ENCODE peak calls at places on chromosomes 16 and 17, in eight cellular contexts. One of them, this sample, is unnamed.

GRCh38 chr16:17359778-17360177 is 111.0 kb downstream of the XYLT1 start:
- DNase-seq in CD8-positive, alpha-beta T cell: peak; percentile 43
- DNase-seq in esophagus squamous epithelium: no peak
- DNase-seq in CD4-positive, CD25-positive, alpha-beta regulatory T cell: no peak
- DNase-seq in left ventricle myocardium inferior: no peak
- DNase-seq in CD8-positive, alpha-beta memory T cell: no peak
- DNase-seq in psoas muscle: no peak
- DNase-seq in tibial nerve: no peak
- DNase-seq in this sample: no peak

GRCh38 chr17:7835818-7836595 is 2.0 kb downstream of the KDM6B start:
- DNase-seq in left ventricle myocardium inferior: peak; percentile 84
- DNase-seq in esophagus squamous epithelium: no peak
- DNase-seq in tibial nerve: peak; percentile 76
- DNase-seq in psoas muscle: peak; percentile 71
- DNase-seq in CD8-positive, alpha-beta T cell: peak; percentile 53
- DNase-seq in CD8-positive, alpha-beta memory T cell: no peak
- DNase-seq in CD4-positive, CD25-positive, alpha-beta regulatory T cell: no peak
- DNase-seq in this sample: peak; percentile 85

GRCh38 chr17:54324813-54325212 is 502.1 kb downstream of the KIF2B start:
- DNase-seq in CD4-positive, CD25-positive, alpha-beta regulatory T cell: no peak
- DNase-seq in psoas muscle: no peak
- DNase-seq in tibial nerve: no peak
- DNase-seq in left ventricle myocardium inferior: no peak
- DNase-seq in esophagus squamous epithelium: no peak
- DNase-seq in CD8-positive, alpha-beta T cell: no peak
- DNase-seq in CD8-positive, alpha-beta memory T cell: no peak
- DNase-seq in this sample: no peak

GRCh38 chr17:44002141-44002848 is 2.1 kb upstream of the NAGS start:
- DNase-seq in tibial nerve: no peak
- DNase-seq in CD8-positive, alpha-beta memory T cell: no peak
- DNase-seq in esophagus squamous epithelium: no peak
- DNase-seq in CD8-positive, alpha-beta T cell: no peak
- DNase-seq in CD4-positive, CD25-positive, alpha-beta regulatory T cell: no peak
- DNase-seq in psoas muscle: no peak
- DNase-seq in left ventricle myocardium inferior: no peak
- DNase-seq in this sample: no peak

GRCh38 chr17:81100668-81101067 is 64.6 kb upstream of the PVALEF start:
- DNase-seq in CD8-positive, alpha-beta memory T cell: no peak
- DNase-seq in psoas muscle: no peak
- DNase-seq in esophagus squamous epithelium: no peak
- DNase-seq in left ventricle myocardium inferior: no peak
- DNase-seq in CD8-positive, alpha-beta T cell: no peak
- DNase-seq in tibial nerve: no peak
- DNase-seq in CD4-positive, CD25-positive, alpha-beta regulatory T cell: no peak
- DNase-seq in this sample: no peak

GRCh38 chr16:50043358-50043757 is 18.3 kb downstream of the CNEP1R1 start:
- DNase-seq in tibial nerve: no peak
- DNase-seq in left ventricle myocardium inferior: no peak
- DNase-seq in CD8-positive, alpha-beta T cell: no peak
- DNase-seq in CD8-positive, alpha-beta memory T cell: no peak
- DNase-seq in CD4-positive, CD25-positive, alpha-beta regulatory T cell: no peak
- DNase-seq in psoas muscle: no peak
- DNase-seq in esophagus squamous epithelium: no peak
- DNase-seq in this sample: no peak

GRCh38 chr16:17224859-17225258 is 245.9 kb downstream of the XYLT1 start:
- DNase-seq in CD8-positive, alpha-beta memory T cell: no peak
- DNase-seq in CD4-positive, CD25-positive, alpha-beta regulatory T cell: no peak
- DNase-seq in left ventricle myocardium inferior: peak; percentile 30
- DNase-seq in psoas muscle: peak; percentile 49
- DNase-seq in tibial nerve: peak; percentile 44
- DNase-seq in esophagus squamous epithelium: no peak
- DNase-seq in CD8-positive, alpha-beta T cell: peak; percentile 17
- DNase-seq in this sample: no peak

GRCh38 chr16:75103994-75104393 is 12.6 kb downstream of the LDHD start:
- DNase-seq in CD8-positive, alpha-beta T cell: no peak
- DNase-seq in left ventricle myocardium inferior: no peak
- DNase-seq in esophagus squamous epithelium: no peak
- DNase-seq in CD4-positive, CD25-positive, alpha-beta regulatory T cell: no peak
- DNase-seq in CD8-positive, alpha-beta memory T cell: no peak
- DNase-seq in tibial nerve: no peak
- DNase-seq in psoas muscle: no peak
- DNase-seq in this sample: no peak

GRCh38 chr17:48470388-48471034 is 40.5 kb upstream of the SKAP1 start:
- DNase-seq in psoas muscle: no peak
- DNase-seq in CD4-positive, CD25-positive, alpha-beta regulatory T cell: no peak
- DNase-seq in CD8-positive, alpha-beta T cell: no peak
- DNase-seq in tibial nerve: no peak
- DNase-seq in left ventricle myocardium inferior: no peak
- DNase-seq in esophagus squamous epithelium: no peak
- DNase-seq in CD8-positive, alpha-beta memory T cell: no peak
- DNase-seq in this sample: no peak

GRCh38 chr16:23255000-23255399 is 47.1 kb upstream of the SCNN1B start:
- DNase-seq in tibial nerve: no peak
- DNase-seq in left ventricle myocardium inferior: no peak
- DNase-seq in esophagus squamous epithelium: no peak
- DNase-seq in CD8-positive, alpha-beta memory T cell: no peak
- DNase-seq in CD4-positive, CD25-positive, alpha-beta regulatory T cell: no peak
- DNase-seq in psoas muscle: no peak
- DNase-seq in CD8-positive, alpha-beta T cell: no peak
- DNase-seq in this sample: no peak

GRCh38 chr17:78225088-78225865 is 6.2 kb upstream of the TMEM235 start:
- DNase-seq in CD4-positive, CD25-positive, alpha-beta regulatory T cell: no peak
- DNase-seq in left ventricle myocardium inferior: no peak
- DNase-seq in esophagus squamous epithelium: no peak
- DNase-seq in CD8-positive, alpha-beta memory T cell: no peak
- DNase-seq in psoas muscle: no peak
- DNase-seq in tibial nerve: no peak
- DNase-seq in CD8-positive, alpha-beta T cell: no peak
- DNase-seq in this sample: no peak

GRCh38 chr17:35432176-35433074 is at the start of gene SLFN12:
- DNase-seq in tibial nerve: no peak
- DNase-seq in CD4-positive, CD25-positive, alpha-beta regulatory T cell: peak; percentile 80
- DNase-seq in CD8-positive, alpha-beta memory T cell: peak; percentile 20
- DNase-seq in psoas muscle: peak; percentile 49
- DNase-seq in CD8-positive, alpha-beta T cell: peak; percentile 50
- DNase-seq in esophagus squamous epithelium: no peak
- DNase-seq in left ventricle myocardium inferior: peak; percentile 45
- DNase-seq in this sample: peak; percentile 63

GRCh38 chr17:45696442-45696841 is 87.7 kb upstream of the CRHR1 start:
- DNase-seq in CD8-positive, alpha-beta memory T cell: no peak
- DNase-seq in left ventricle myocardium inferior: no peak
- DNase-seq in esophagus squamous epithelium: no peak
- DNase-seq in CD8-positive, alpha-beta T cell: no peak
- DNase-seq in psoas muscle: no peak
- DNase-seq in tibial nerve: no peak
- DNase-seq in CD4-positive, CD25-positive, alpha-beta regulatory T cell: no peak
- DNase-seq in this sample: no peak

GRCh38 chr17:72193395-72194106 is 72.7 kb downstream of the SOX9 start:
- DNase-seq in esophagus squamous epithelium: no peak
- DNase-seq in CD8-positive, alpha-beta memory T cell: no peak
- DNase-seq in psoas muscle: peak; percentile 38
- DNase-seq in tibial nerve: no peak
- DNase-seq in CD4-positive, CD25-positive, alpha-beta regulatory T cell: no peak
- DNase-seq in left ventricle myocardium inferior: peak; percentile 49
- DNase-seq in CD8-positive, alpha-beta T cell: no peak
- DNase-seq in this sample: peak; percentile 72

GRCh38 chr17:31171711-31172110 is 76.9 kb downstream of the NF1 start:
- DNase-seq in CD8-positive, alpha-beta T cell: no peak
- DNase-seq in left ventricle myocardium inferior: no peak
- DNase-seq in CD4-positive, CD25-positive, alpha-beta regulatory T cell: no peak
- DNase-seq in tibial nerve: no peak
- DNase-seq in CD8-positive, alpha-beta memory T cell: no peak
- DNase-seq in psoas muscle: no peak
- DNase-seq in esophagus squamous epithelium: no peak
- DNase-seq in this sample: no peak

GRCh38 chr16:71846443-71846842 is 667 bp downstream of the ATXN1L start:
- DNase-seq in CD8-positive, alpha-beta T cell: peak; percentile 16
- DNase-seq in psoas muscle: no peak
- DNase-seq in esophagus squamous epithelium: no peak
- DNase-seq in CD8-positive, alpha-beta memory T cell: no peak
- DNase-seq in CD4-positive, CD25-positive, alpha-beta regulatory T cell: peak; percentile 15
- DNase-seq in tibial nerve: no peak
- DNase-seq in left ventricle myocardium inferior: no peak
- DNase-seq in this sample: no peak

GRCh38 chr17:13592427-13592826 is 9.3 kb downstream of the HS3ST3A1 start:
- DNase-seq in CD4-positive, CD25-positive, alpha-beta regulatory T cell: no peak
- DNase-seq in tibial nerve: no peak
- DNase-seq in left ventricle myocardium inferior: no peak
- DNase-seq in CD8-positive, alpha-beta T cell: no peak
- DNase-seq in CD8-positive, alpha-beta memory T cell: no peak
- DNase-seq in psoas muscle: no peak
- DNase-seq in esophagus squamous epithelium: no peak
- DNase-seq in this sample: no peak
- H3K4me1 ChIP-seq in CD4-positive, CD25-positive, alpha-beta regulatory T cell: no peaks in the 10 kb centered on the region
- H3K4me1 ChIP-seq in tibial nerve: no peaks in the 10 kb centered on the region
- H3K4me1 ChIP-seq in left ventricle myocardium inferior: peaks cover 19% of the 10 kb centered on the region
- H3K4me1 ChIP-seq in CD8-positive, alpha-beta T cell: no peaks in the 10 kb centered on the region
- H3K4me1 ChIP-seq in CD8-positive, alpha-beta memory T cell: no peaks in the 10 kb centered on the region
- H3K4me1 ChIP-seq in psoas muscle: peaks cover 11% of the 10 kb centered on the region
- H3K4me1 ChIP-seq in esophagus squamous epithelium: no peaks in the 10 kb centered on the region
- H3K4me1 ChIP-seq in this sample: no peaks in the 10 kb centered on the region

GRCh38 chr17:18186271-18186982 is 2.8 kb downstream of the ALKBH5 start:
- DNase-seq in psoas muscle: no peak
- DNase-seq in tibial nerve: no peak
- DNase-seq in CD4-positive, CD25-positive, alpha-beta regulatory T cell: no peak
- DNase-seq in CD8-positive, alpha-beta memory T cell: no peak
- DNase-seq in left ventricle myocardium inferior: no peak
- DNase-seq in CD8-positive, alpha-beta T cell: no peak
- DNase-seq in esophagus squamous epithelium: no peak
- DNase-seq in this sample: no peak
- H3K4me1 ChIP-seq in psoas muscle: peaks cover 58% of the 10 kb centered on the region
- H3K4me1 ChIP-seq in tibial nerve: no peaks in the 10 kb centered on the region
- H3K4me1 ChIP-seq in CD4-positive, CD25-positive, alpha-beta regulatory T cell: peaks cover 77% of the 10 kb centered on the region
- H3K4me1 ChIP-seq in CD8-positive, alpha-beta memory T cell: peaks cover 75% of the 10 kb centered on the region
- H3K4me1 ChIP-seq in left ventricle myocardium inferior: peaks cover 93% of the 10 kb centered on the region
- H3K4me1 ChIP-seq in CD8-positive, alpha-beta T cell: peaks cover 68% of the 10 kb centered on the region
- H3K4me1 ChIP-seq in esophagus squamous epithelium: peaks cover 64% of the 10 kb centered on the region
- H3K4me1 ChIP-seq in this sample: peaks cover 75% of the 10 kb centered on the region

DNA sequence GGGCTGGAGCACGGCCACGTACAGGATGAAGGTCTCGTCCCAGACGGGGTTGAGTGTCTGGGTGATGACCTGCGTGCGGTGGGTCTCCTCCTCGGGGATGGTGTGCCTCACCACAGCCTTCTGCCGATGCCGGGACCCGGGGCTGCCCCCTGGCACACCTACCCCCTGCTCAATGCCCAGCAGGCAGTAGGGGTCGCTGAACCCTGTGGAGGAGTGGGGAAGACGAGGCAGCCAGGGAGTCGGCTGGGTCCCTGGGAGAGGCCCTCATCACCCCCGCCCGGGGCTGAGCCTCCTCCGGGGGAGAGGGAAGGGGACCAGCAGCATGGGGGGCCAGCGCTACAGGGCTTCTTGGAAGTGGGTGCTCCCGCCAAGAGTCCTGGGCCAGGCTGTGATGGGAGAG is 1.8 kb downstream of the UNC13D start:
- DNase-seq in left ventricle myocardium inferior: no peak
- DNase-seq in CD8-positive, alpha-beta memory T cell: no peak
- DNase-seq in tibial nerve: no peak
- DNase-seq in CD4-positive, CD25-positive, alpha-beta regulatory T cell: no peak
- DNase-seq in CD8-positive, alpha-beta T cell: no peak
- DNase-seq in psoas muscle: no peak
- DNase-seq in esophagus squamous epithelium: no peak
- DNase-seq in this sample: no peak
- H3K4me1 ChIP-seq in left ventricle myocardium inferior: peaks cover 49% of the 10 kb centered on the region
- H3K4me1 ChIP-seq in CD8-positive, alpha-beta memory T cell: peaks cover 28% of the 10 kb centered on the region
- H3K4me1 ChIP-seq in tibial nerve: no peaks in the 10 kb centered on the region
- H3K4me1 ChIP-seq in CD4-positive, CD25-positive, alpha-beta regulatory T cell: peaks cover 39% of the 10 kb centered on the region
- H3K4me1 ChIP-seq in CD8-positive, alpha-beta T cell: peaks cover 27% of the 10 kb centered on the region
- H3K4me1 ChIP-seq in psoas muscle: peaks cover 27% of the 10 kb centered on the region
- H3K4me1 ChIP-seq in esophagus squamous epithelium: peaks cover 26% of the 10 kb centered on the region
- H3K4me1 ChIP-seq in this sample: peaks cover 25% of the 10 kb centered on the region

DNA sequence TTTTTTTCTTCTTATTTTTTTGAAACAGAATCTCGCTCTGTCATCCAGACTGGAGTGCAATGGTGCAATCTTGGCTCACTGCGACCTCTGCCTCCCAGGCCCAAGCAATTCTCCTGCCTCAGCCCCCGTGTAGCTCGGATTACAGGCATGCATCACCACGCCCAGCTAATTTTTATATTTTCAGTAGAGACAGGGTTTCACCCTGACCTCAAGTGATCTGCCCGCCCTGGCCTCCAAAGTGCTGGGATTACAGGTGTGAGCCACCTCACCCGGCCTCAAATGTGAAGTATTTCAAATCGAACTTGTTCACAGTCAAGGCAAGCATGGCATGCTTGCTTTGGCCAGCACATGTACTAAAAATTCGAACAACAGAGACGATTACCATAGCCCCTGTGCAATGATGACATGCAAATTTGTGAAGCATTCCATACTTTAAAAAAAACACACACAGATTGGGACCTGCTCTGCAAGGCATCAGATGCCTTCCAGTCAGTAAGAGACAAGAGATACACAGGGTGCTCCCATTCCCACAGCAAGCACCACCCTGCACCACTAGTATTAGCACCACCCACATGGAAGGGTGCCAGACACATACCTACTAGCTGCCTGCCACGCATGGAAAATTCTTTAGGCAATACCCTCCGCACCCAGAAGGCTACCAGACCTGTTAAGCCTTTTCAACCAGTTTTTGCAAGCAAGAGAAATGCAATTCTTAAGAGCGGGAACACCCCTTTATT is 47.2 kb downstream of the ANKRD11 start:
- DNase-seq in psoas muscle: peak; percentile 55
- DNase-seq in CD8-positive, alpha-beta memory T cell: no peak
- DNase-seq in CD4-positive, CD25-positive, alpha-beta regulatory T cell: no peak
- DNase-seq in CD8-positive, alpha-beta T cell: no peak
- DNase-seq in esophagus squamous epithelium: no peak
- DNase-seq in tibial nerve: no peak
- DNase-seq in left ventricle myocardium inferior: no peak
- DNase-seq in this sample: peak; percentile 56
- H3K4me1 ChIP-seq in psoas muscle: peaks cover 93% of the 10 kb centered on the region
- H3K4me1 ChIP-seq in CD8-positive, alpha-beta memory T cell: peaks cover 95% of the 10 kb centered on the region
- H3K4me1 ChIP-seq in CD4-positive, CD25-positive, alpha-beta regulatory T cell: peaks cover 96% of the 10 kb centered on the region
- H3K4me1 ChIP-seq in CD8-positive, alpha-beta T cell: peaks cover 92% of the 10 kb centered on the region
- H3K4me1 ChIP-seq in esophagus squamous epithelium: peaks cover 59% of the 10 kb centered on the region
- H3K4me1 ChIP-seq in tibial nerve: no peaks in the 10 kb centered on the region
- H3K4me1 ChIP-seq in left ventricle myocardium inferior: peaks cover 98% of the 10 kb centered on the region
- H3K4me1 ChIP-seq in this sample: peaks cover 97% of the 10 kb centered on the region